ENCODE peak calls at places on chromosomes 4 and X, in four cellular contexts. Z is GM23248, R is fibroblast of lung, M is neural progenitor cell. P is an unnamed sample.

GRCh38 chr4:150280081-150280950 is 202.1 kb downstream of the DCLK2 start:
- DNase-seq in Z (peak; percentile 92), R (peak; percentile 97), M (peak; percentile 28), P (peak; percentile 45)

GRCh38 chrX:107483976-107484726 is 34.7 kb downstream of the FRMPD3 start:
- DNase-seq in M (peak; percentile 60), Z (no peak), R (peak; percentile 42), P (peak; percentile 84)

GRCh38 chr4:38717604-38718003 is 53.6 kb downstream of the KLF3 start:
- DNase-seq in M (no peak), R (peak; percentile 30), Z (peak; percentile 89), P (no peak)

GRCh38 chr4:175536852-175537453 is 275.1 kb downstream of the GPM6A start:
- DNase-seq in M (peak; percentile 62), R (peak; percentile 56), Z (peak; percentile 75), P (no peak)

GRCh38 chrX:39484669-39485068 is 613.1 kb downstream of the BCOR start:
- DNase-seq in R (no peak), M (no peak), Z (no peak), P (no peak)

GRCh38 chrX:71302461-71303213 is 1.1 kb downstream of the ITGB1BP2 start:
- DNase-seq in R (peak; percentile 26), Z (no peak), M (no peak), P (no peak)

GRCh38 chr4:39613093-39613656 is 25.5 kb downstream of the SMIM14 start:
- DNase-seq in Z (peak; percentile 56), R (peak; percentile 59), M (no peak), P (no peak)

GRCh38 chrX:72652132-72652531 is 62.0 kb downstream of the PHKA1 start:
- DNase-seq in M (no peak), R (no peak), Z (no peak), P (no peak)

GRCh38 chr4:90127706-90128345 is 632 bp downstream of the CCSER1 start:
- DNase-seq in M (peak; percentile 71), Z (peak; percentile 11), R (peak; percentile 18), P (no peak)

GRCh38 chr4:163565228-163566040 is 70.9 kb downstream of the TMA16 start:
- DNase-seq in M (no peak), Z (no peak), R (no peak), P (no peak)

GRCh38 chrX:120029354-120029753 is 48.1 kb downstream of the RHOXF2B start:
- DNase-seq in M (no peak), R (no peak), Z (no peak), P (peak; percentile 41)

GRCh38 chrX:1321689-1322088 is 14.9 kb upstream of the IL3RA start:
- DNase-seq in Z (no peak), R (no peak), M (no peak), P (no peak)

GRCh38 chrX:1325515-1326116 is 11.0 kb upstream of the IL3RA start:
- DNase-seq in Z (no peak), M (no peak), R (no peak), P (no peak)

GRCh38 chrX:1322393-1322792 is 14.2 kb upstream of the IL3RA start:
- DNase-seq in R (no peak), M (no peak), Z (no peak), P (no peak)

GRCh38 chrX:1327651-1328304 is 8.8 kb upstream of the IL3RA start:
- DNase-seq in M (no peak), R (no peak), Z (no peak), P (no peak)

GRCh38 chrX:1323315-1323714 is 13.3 kb upstream of the IL3RA start:
- DNase-seq in R (no peak), Z (peak; percentile 34), M (peak; percentile 70), P (peak; percentile 94)
- H3K9me3 ChIP-seq in R (no peaks in the 10 kb centered on the region), Z (no peaks in the 10 kb centered on the region), M (no peaks in the 10 kb centered on the region), P (no peaks in the 10 kb centered on the region)

GRCh38 chr4:72110886-72111285 is 79.1 kb downstream of the NPFFR2 start:
- DNase-seq in Z (no peak), M (no peak), R (peak; percentile 53), P (no peak)

GRCh38 chr4:72109959-72110497 is 78.2 kb downstream of the NPFFR2 start:
- DNase-seq in Z (no peak), R (no peak), M (no peak), P (no peak)

GRCh38 chr4:72109364-72109763 is 77.6 kb downstream of the NPFFR2 start:
- DNase-seq in Z (no peak), R (no peak), M (no peak), P (no peak)

GRCh38 chr4:72111863-72112262 is 80.1 kb downstream of the NPFFR2 start:
- DNase-seq in M (no peak), Z (no peak), R (no peak), P (no peak)

GRCh38 chr4:72112514-72113156 is 80.8 kb downstream of the NPFFR2 start:
- DNase-seq in M (no peak), R (peak; percentile 87), Z (peak; percentile 70), P (no peak)
- H3K9ac ChIP-seq in M (no peak overlapping the region), R (no peak overlapping the region), Z (no peak overlapping the region), P (no peak overlapping the region)

GRCh38 chrX:97845451-97845850 is 961.7 kb downstream of the RPA4 start:
- DNase-seq in R (no peak), M (no peak), Z (no peak), P (no peak)
- H3K9me3 ChIP-seq in R (no peaks in the 10 kb centered on the region), M (no peaks in the 10 kb centered on the region), Z (no peaks in the 10 kb centered on the region), P (no peaks in the 10 kb centered on the region)

GRCh38 chrX:85544609-85545008 is 165.1 kb upstream of the POF1B start:
- DNase-seq in M (no peak), Z (peak; percentile 2), R (no peak), P (no peak)
- H3K9ac ChIP-seq in M (no peak overlapping the region), Z (no peak overlapping the region), R (no peak overlapping the region), P (no peak overlapping the region)

GRCh38 chrX:48058621-48059295 is 12.7 kb downstream of the ZNF630 start:
- DNase-seq in R (no peak), M (no peak), Z (no peak), P (no peak)

GRCh38 chrX:48064261-48064660 is 7.2 kb downstream of the ZNF630 start:
- DNase-seq in Z (no peak), R (no peak), M (no peak), P (no peak)

GRCh38 chrX:48059296-48059639 is 12.2 kb downstream of the ZNF630 start:
- DNase-seq in R (no peak), M (no peak), Z (no peak), P (no peak)
- H3K9me3 ChIP-seq in R (no peaks in the 10 kb centered on the region), M (peaks cover 13% of the 10 kb centered on the region), Z (no peaks in the 10 kb centered on the region), P (peaks cover 79% of the 10 kb centered on the region)

GRCh38 chr4:70657326-70657725 is 9.0 kb downstream of the JCHAIN start:
- DNase-seq in M (no peak), R (no peak), Z (no peak), P (no peak)

GRCh38 chr4:70654605-70655011 is 11.7 kb downstream of the JCHAIN start:
- DNase-seq in R (peak; percentile 23), Z (peak; percentile 30), M (no peak), P (no peak)

DNA sequence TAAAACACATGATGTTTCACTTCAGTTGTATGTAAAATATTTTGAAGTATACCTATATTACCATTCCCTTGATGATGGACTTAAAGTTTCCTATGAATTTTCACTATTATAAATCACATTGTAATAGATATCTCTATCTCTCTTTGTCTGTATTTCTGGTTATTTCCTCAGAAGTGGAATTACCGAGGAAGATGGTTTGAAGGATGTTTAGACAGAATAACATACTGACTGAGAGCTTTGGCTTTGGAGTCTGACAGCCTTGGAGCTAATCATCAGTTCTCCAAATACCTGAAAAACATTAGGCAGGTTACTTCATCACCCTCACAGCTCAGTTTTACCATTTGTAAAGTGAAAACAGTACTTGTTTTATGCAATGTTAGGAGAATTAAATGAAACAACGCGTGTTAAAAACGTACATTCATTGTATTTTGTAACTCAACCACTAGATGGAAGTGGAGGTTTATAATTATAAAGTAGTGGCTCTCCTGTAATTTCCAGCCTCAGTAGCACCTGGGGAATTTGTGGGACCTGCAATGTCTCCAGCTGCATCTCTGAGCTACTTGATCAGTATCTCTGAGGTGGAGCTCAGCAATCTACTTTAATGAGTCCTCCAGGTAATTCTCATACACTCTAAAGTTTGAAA is 14.3 kb downstream of the JCHAIN start:
- DNase-seq in M (peak; percentile 30), Z (peak; percentile 59), R (peak; percentile 25), P (peak; percentile 51)
- H3K9ac ChIP-seq in M (no peak overlapping the region), Z (peak overlapping the region; percentile 56), R (no peak overlapping the region), P (no peak overlapping the region)

GRCh38 chrX:152886716-152887115 is 11.2 kb upstream of the ZNF185 start:
- DNase-seq in R (no peak), M (no peak), Z (no peak), P (no peak)
- H3K9me3 ChIP-seq in R (no peaks in the 10 kb centered on the region), M (no peaks in the 10 kb centered on the region), Z (no peaks in the 10 kb centered on the region), P (no peaks in the 10 kb centered on the region)

GRCh38 chrX:110520053-110520452 is 161.4 kb downstream of the RTL9 start:
- DNase-seq in M (no peak), R (no peak), Z (no peak), P (no peak)
- H3K9ac ChIP-seq in M (no peak overlapping the region), R (no peak overlapping the region), Z (no peak overlapping the region), P (no peak overlapping the region)

GRCh38 chr4:15794432-15794831 is 16.3 kb downstream of the CD38 start:
- DNase-seq in R (no peak), Z (no peak), M (no peak), P (no peak)

GRCh38 chr4:15794905-15795304 is 16.8 kb downstream of the CD38 start:
- DNase-seq in R (peak; percentile 55), M (no peak), Z (peak; percentile 6), P (no peak)

GRCh38 chr4:15792974-15793373 is 14.8 kb downstream of the CD38 start:
- DNase-seq in M (no peak), R (no peak), Z (no peak), P (no peak)

GRCh38 chr4:15797320-15797719 is 19.2 kb downstream of the CD38 start:
- DNase-seq in R (no peak), Z (no peak), M (no peak), P (no peak)

GRCh38 chr4:15793506-15794363 is 15.6 kb downstream of the CD38 start:
- DNase-seq in R (no peak), M (no peak), Z (no peak), P (no peak)
- H3K9me3 ChIP-seq in R (no peaks in the 10 kb centered on the region), M (no peaks in the 10 kb centered on the region), Z (no peaks in the 10 kb centered on the region), P (no peaks in the 10 kb centered on the region)